ENCODE peak calls at places on chromosomes 1 and 21, in four cellular contexts. One of them, this sample, is unnamed.

GRCh38 chr1:157438236-157439012 is 113.9 kb downstream of the FCRL5 start:
- DNase-seq in HepG2: no peak
- DNase-seq in K562: no peak
- DNase-seq in GM12878: no peak
- DNase-seq in this sample: no peak

GRCh38 chr1:223504741-223505140 is 111.5 kb downstream of the CCDC185 start:
- DNase-seq in HepG2: no peak
- DNase-seq in K562: no peak
- DNase-seq in GM12878: no peak
- DNase-seq in this sample: no peak

GRCh38 chr1:12152106-12152891 is 14.5 kb upstream of the TNFRSF1B start:
- DNase-seq in HepG2: no peak
- DNase-seq in K562: no peak
- DNase-seq in GM12878: peak; percentile 98
- DNase-seq in this sample: no peak

GRCh38 chr1:7388141-7388487 is 383.0 kb upstream of the VAMP3 start:
- DNase-seq in HepG2: no peak
- DNase-seq in K562: no peak
- DNase-seq in GM12878: no peak
- DNase-seq in this sample: no peak

GRCh38 chr1:17075470-17076255 is 21.8 kb upstream of the SDHB start:
- DNase-seq in HepG2: peak; percentile 37
- DNase-seq in K562: peak; percentile 79
- DNase-seq in GM12878: no peak
- DNase-seq in this sample: peak; percentile 68

GRCh38 chr1:183148599-183148998 is 37.5 kb upstream of the LAMC2 start:
- DNase-seq in HepG2: no peak
- DNase-seq in K562: no peak
- DNase-seq in GM12878: no peak
- DNase-seq in this sample: no peak

GRCh38 chr1:213759359-213760181 is 228.2 kb upstream of the PROX1 start:
- DNase-seq in HepG2: peak; percentile 92
- DNase-seq in K562: no peak
- DNase-seq in GM12878: no peak
- DNase-seq in this sample: no peak

GRCh38 chr1:18175530-18176377 is 68.2 kb downstream of the IGSF21 start:
- DNase-seq in HepG2: no peak
- DNase-seq in K562: no peak
- DNase-seq in GM12878: no peak
- DNase-seq in this sample: peak; percentile 30

GRCh38 chr1:155313266-155313665 is 4.6 kb downstream of the FDPS start:
- DNase-seq in HepG2: no peak
- DNase-seq in K562: no peak
- DNase-seq in GM12878: no peak
- DNase-seq in this sample: no peak

GRCh38 chr1:5456090-5456789 is 536.0 kb downstream of the NPHP4 start:
- DNase-seq in HepG2: no peak
- DNase-seq in K562: peak; percentile 32
- DNase-seq in GM12878: no peak
- DNase-seq in this sample: no peak

GRCh38 chr1:205441716-205442050 is 14.2 kb downstream of the BLACAT1 start:
- DNase-seq in HepG2: no peak
- DNase-seq in K562: no peak
- DNase-seq in GM12878: no peak
- DNase-seq in this sample: no peak

GRCh38 chr1:234148350-234148749 is 224.9 kb upstream of the COA6 start:
- DNase-seq in HepG2: no peak
- DNase-seq in K562: no peak
- DNase-seq in GM12878: no peak
- DNase-seq in this sample: no peak

GRCh38 chr1:3777078-3777547 is 4.6 kb downstream of the SMIM1 start:
- DNase-seq in HepG2: no peak
- DNase-seq in K562: no peak
- DNase-seq in GM12878: no peak
- DNase-seq in this sample: no peak

GRCh38 chr1:3775498-3776230 is 3.1 kb downstream of the SMIM1 start:
- DNase-seq in HepG2: peak; percentile 94
- DNase-seq in K562: peak; percentile 88
- DNase-seq in GM12878: no peak
- DNase-seq in this sample: peak; percentile 64

GRCh38 chr1:3777647-3778589 is 5.4 kb downstream of the SMIM1 start:
- DNase-seq in HepG2: no peak
- DNase-seq in K562: no peak
- DNase-seq in GM12878: no peak
- DNase-seq in this sample: no peak

GRCh38 chr1:3775248-3775497 is 2.6 kb downstream of the SMIM1 start:
- DNase-seq in HepG2: no peak
- DNase-seq in K562: peak; percentile 72
- DNase-seq in GM12878: no peak
- DNase-seq in this sample: no peak

DNA sequence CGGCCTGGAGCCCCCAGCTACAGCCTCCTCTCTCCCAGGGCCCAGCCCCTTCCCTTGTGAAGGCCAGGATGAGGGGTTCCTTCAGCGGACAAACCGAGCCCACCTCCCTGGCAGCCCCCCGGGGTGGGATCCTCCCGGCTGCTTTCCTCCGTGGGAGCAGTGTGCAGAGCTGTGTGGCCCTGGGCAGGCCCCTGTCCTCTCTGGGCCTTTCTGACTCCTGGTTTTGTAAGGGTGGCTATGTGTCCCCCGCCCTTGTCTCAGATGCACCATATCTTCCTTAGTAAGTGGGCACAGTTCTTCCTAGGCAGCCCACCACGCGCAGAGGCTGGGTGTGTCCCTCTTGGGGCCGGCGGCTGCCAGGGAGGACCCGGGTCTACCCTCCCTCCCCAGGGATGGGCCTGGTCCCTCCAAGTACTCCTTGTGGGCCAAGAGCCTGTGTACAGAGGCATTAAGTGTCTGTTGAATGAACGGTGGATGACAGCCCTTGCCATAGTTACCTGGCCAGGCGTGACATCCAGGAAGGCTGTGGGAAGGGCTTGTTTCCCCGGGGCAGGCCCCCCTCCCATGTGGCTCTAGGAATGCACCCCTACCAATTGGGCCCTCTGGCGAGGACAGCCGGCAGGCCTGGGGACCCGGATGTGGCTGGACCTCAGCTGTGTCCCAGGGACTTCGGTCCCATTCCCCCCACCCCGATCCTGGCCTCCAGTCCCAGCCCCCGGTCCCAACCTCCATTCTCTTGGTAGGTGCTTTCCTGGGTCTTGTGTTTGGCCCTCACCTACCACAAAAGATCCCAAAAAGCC is 3.9 kb downstream of the SMIM1 start:
- DNase-seq in HepG2: no peak
- DNase-seq in K562: no peak
- DNase-seq in GM12878: no peak
- DNase-seq in this sample: no peak
- TF ChIP-seq CREM in HepG2: no peak
- TF ChIP-seq CREM in K562: no peak
- TF ChIP-seq CREM in GM12878: no peak
- TF ChIP-seq CREM in this sample: no peak

DNA sequence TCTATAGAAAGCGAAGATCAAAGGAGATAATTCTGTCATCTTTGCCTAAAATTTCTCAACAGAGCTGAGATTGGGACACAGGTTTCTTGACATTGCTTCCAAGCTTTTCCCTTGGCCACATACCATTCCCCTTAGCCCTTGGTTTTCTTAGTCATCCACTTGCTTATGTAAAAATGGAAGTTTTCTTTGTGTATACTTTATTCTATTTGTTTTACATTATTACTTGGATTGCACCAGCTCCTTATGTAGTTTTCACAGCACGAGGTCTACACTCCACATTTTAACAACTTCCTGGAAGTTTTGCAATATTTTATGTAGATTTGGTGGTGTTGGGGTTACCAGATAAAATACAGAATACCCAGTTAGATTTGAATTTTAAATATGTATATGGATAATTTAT is 129.8 kb downstream of the PLA2G4A start:
- DNase-seq in HepG2: no peak
- DNase-seq in K562: no peak
- DNase-seq in GM12878: no peak
- DNase-seq in this sample: no peak
- TF ChIP-seq CREM in HepG2: no peak
- TF ChIP-seq CREM in K562: no peak
- TF ChIP-seq CREM in GM12878: no peak
- TF ChIP-seq CREM in this sample: no peak

DNA sequence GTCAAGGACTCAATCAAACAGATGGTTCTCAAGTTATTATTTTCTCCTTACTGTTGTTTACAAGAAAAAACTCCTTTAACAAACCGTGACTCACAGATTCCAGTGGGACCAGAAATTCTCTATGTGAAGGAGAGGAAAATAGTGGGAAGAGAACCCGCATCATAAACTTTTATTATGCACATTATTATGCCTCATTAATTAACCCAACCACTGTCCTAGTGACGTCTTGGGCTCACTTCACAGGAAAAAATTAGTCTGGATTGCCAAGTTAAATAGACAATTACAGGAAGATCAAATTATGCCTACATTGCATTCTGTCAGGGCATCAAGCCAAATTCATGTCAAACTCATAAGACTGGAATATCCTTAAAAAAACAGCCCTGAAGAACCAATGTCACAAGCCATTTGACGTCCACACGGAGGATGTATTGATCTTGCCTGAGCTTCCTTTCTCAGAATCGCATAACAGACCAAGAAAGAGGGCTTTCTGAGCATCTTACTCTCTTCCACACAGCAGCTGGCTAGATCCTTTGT is 347.8 kb downstream of the DUSP10 start:
- DNase-seq in HepG2: no peak
- DNase-seq in K562: no peak
- DNase-seq in GM12878: no peak
- DNase-seq in this sample: no peak
- TF ChIP-seq CREM in HepG2: no peak
- TF ChIP-seq CREM in K562: no peak
- TF ChIP-seq CREM in GM12878: no peak
- TF ChIP-seq CREM in this sample: no peak

DNA sequence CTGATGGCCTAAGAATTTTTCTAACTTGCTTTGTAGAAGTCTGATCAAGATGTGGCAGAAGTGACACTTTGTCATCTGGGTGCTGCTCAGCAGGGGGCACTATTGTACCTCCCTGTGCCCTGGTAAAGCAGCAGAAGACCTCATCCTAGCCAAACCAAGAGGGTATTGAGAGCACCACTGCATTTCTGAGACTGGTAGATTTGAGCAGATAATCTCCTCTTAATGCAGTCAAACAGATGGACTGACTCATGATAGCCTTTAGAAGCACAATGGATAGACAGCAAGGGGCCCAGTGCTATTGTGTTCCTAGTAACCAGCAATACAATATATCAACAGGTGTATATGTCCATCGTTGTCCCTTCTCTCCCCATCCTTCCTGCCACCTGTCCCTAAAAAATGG is 5.7 kb downstream of the TPM3 start:
- DNase-seq in HepG2: peak; percentile 43
- DNase-seq in K562: peak; percentile 61
- DNase-seq in GM12878: no peak
- DNase-seq in this sample: peak; percentile 76
- TF ChIP-seq CREM in HepG2: no peak
- TF ChIP-seq CREM in K562: peak; percentile 59
- TF ChIP-seq CREM in GM12878: no peak
- TF ChIP-seq CREM in this sample: no peak

DNA sequence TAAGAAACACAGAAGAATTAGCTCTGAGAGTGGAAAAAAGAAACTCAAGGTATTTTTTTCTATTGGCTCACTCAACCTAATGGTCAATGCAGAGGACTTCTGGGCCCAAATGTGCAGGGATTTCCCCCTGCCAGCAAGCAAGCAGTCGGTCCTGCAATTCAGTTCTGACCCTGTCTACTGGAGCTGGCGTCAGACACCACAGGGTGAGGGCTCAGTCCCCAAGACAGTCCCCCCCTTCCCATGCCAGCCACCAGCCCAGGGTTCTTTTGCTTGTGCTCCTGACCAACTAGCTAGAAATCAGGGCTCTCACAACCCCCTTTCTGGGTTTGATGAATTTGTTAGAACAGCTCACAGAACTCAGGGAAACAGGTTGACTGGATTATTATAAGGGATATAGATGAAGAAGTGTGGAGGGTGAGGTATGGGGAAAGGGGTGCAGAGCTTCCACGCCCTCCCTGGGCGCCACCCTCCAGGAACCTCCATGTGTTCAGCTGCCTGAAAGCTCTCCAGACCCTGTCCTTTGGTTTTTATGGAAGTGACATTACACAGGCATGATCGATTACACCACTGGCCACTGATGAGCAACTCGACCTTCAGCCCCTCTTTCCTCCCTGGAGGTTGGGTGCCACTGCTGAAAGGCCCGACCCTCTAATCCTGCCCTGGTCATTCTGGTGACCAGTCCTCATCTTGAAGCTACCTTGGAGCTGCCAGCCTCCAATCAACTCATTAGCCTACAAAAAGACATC is 22.5 kb upstream of the PWP2 start:
- DNase-seq in HepG2: no peak
- DNase-seq in K562: no peak
- DNase-seq in GM12878: no peak
- DNase-seq in this sample: no peak
- TF ChIP-seq CREM in HepG2: no peak
- TF ChIP-seq CREM in K562: no peak
- TF ChIP-seq CREM in GM12878: no peak
- TF ChIP-seq CREM in this sample: no peak

DNA sequence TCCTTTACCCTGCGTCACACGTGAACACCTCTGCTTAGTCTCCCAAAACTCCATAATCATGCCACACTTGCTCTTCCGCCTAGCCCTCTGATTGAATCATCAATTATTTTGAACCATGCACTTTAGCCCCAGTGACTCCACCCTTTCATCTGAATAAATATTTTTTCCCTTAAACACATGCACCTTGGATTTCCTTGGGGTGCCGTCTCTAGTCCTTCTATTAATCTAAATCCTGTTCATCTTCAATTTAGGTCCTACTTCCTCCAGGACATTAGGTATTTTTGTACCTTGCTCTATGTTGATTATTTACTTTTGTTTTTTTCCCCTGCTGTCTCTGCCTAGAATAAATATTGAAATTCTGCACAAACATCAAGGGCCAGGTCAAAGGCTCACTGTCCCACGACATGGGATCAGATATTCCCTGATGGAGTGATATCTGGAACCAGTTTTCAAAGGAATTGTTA is 9.8 kb upstream of the CYP2J2 start:
- DNase-seq in HepG2: peak; percentile 79
- DNase-seq in K562: no peak
- DNase-seq in GM12878: no peak
- DNase-seq in this sample: no peak
- TF ChIP-seq CREM in HepG2: peak; percentile 85
- TF ChIP-seq CREM in K562: no peak
- TF ChIP-seq CREM in GM12878: no peak
- TF ChIP-seq CREM in this sample: no peak

DNA sequence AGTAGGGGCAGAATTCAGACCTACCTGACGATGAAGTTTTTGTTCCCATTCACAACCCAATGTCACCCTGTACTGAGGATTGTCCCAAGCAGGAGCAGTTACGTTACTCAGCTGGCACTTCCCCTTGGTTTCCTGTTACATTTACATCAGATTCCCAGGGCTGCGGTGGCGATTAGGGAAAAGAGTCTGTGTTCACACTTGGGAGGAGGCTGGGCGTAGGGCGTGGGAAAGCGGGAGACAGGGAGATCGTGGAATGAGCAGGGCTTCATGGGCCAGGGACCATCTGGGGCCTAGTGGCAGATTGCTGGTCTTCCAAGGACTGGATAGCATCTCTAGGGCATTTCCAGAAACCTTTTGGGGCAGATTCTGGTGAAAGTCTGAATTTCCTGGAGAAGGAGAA is 39.0 kb downstream of the TBX19 start:
- DNase-seq in HepG2: no peak
- DNase-seq in K562: no peak
- DNase-seq in GM12878: no peak
- DNase-seq in this sample: peak; percentile 34
- TF ChIP-seq CREM in HepG2: no peak
- TF ChIP-seq CREM in K562: no peak
- TF ChIP-seq CREM in GM12878: no peak
- TF ChIP-seq CREM in this sample: no peak

GRCh38 chr1:110211503-110212164 is 1.5 kb downstream of the KCNC4 start:
- DNase-seq in HepG2: no peak
- DNase-seq in K562: no peak
- DNase-seq in GM12878: no peak
- DNase-seq in this sample: no peak
- TF ChIP-seq CREM in HepG2: no peak
- TF ChIP-seq CREM in K562: no peak
- TF ChIP-seq CREM in GM12878: no peak
- TF ChIP-seq CREM in this sample: no peak

This sample was measured in WTC11.